ENCODE peak calls at places on chromosomes 1 and 21, in four cellular contexts. L is HL-60, H is K562, B is GM12878. N is an unnamed sample.

GRCh38 chr1:201038537-201038936 is 15.0 kb upstream of the KIF21B start:
- DNase-seq in L (no peak), B (no peak), H (no peak), N (no peak)

GRCh38 chr1:28232558-28233263 is at the start of gene DNAJC8:
- DNase-seq in B (no peak), H (peak), L (peak), N (peak)

GRCh38 chr1:235304549-235305451 is 23.2 kb downstream of the ARID4B start:
- DNase-seq in H (no peak), B (no peak), L (no peak), N (no peak)

GRCh38 chr1:165352442-165353293 is 3.8 kb downstream of the LMX1A start:
- DNase-seq in H (no peak), B (no peak), L (no peak), N (no peak)

GRCh38 chr1:66333463-66334232 is 200.3 kb upstream of the SGIP1 start:
- DNase-seq in B (no peak), H (no peak), L (no peak), N (no peak)

GRCh38 chr1:101181930-101182329 is 54.9 kb upstream of the S1PR1 start:
- DNase-seq in L (no peak), B (no peak), H (no peak), N (no peak)

GRCh38 chr1:171913385-171913784 is 72.1 kb downstream of the DNM3 start:
- DNase-seq in B (no peak), H (no peak), L (no peak), N (no peak)

GRCh38 chr1:11053758-11054137 is 6.1 kb downstream of the SRM start:
- DNase-seq in H (peak), L (peak), B (no peak), N (no peak)

GRCh38 chr1:33460947-33461629 is 11.4 kb upstream of the ZSCAN20 start:
- DNase-seq in H (no peak), B (peak), L (peak), N (peak)

GRCh38 chr21:28521932-28522826 is 470.5 kb downstream of the LTN1 start:
- DNase-seq in L (no peak), B (no peak), H (no peak), N (no peak)

GRCh38 chr1:227541796-227542152 is 21.6 kb upstream of the ZNF678 start:
- DNase-seq in B (no peak), H (no peak), L (no peak), N (no peak)

GRCh38 chr1:163085041-163085903 is 16.1 kb downstream of the RGS4 start:
- DNase-seq in L (no peak), B (no peak), H (no peak), N (no peak)

GRCh38 chr1:215987092-215987855 is 420.2 kb downstream of the KCTD3 start:
- DNase-seq in L (no peak), B (no peak), H (no peak), N (no peak)

GRCh38 chr1:230170610-230171009 is 103.6 kb downstream of the GALNT2 start:
- DNase-seq in H (no peak), L (no peak), B (no peak), N (no peak)

GRCh38 chr21:15754640-15755039 is 24.9 kb downstream of the USP25 start:
- DNase-seq in B (no peak), H (no peak), L (no peak), N (no peak)

GRCh38 chr1:147720557-147720956 is 39.8 kb downstream of the GJA5 start:
- DNase-seq in L (no peak), H (no peak), B (no peak), N (no peak)

GRCh38 chr1:173344034-173344743 is 132.9 kb upstream of the PRDX6 start:
- DNase-seq in H (no peak), L (no peak), B (no peak), N (no peak)

GRCh38 chr1:230899845-230900251 is 31.5 kb upstream of the C1orf198 start:
- DNase-seq in B (no peak), L (no peak), H (no peak), N (no peak)

GRCh38 chr1:241972703-241973375 is 15.3 kb downstream of the BECN2 start:
- DNase-seq in H (no peak), L (no peak), B (no peak), N (no peak)

GRCh38 chr1:221363074-221363473 is 378.8 kb downstream of the DUSP10 start:
- DNase-seq in H (no peak), B (no peak), L (no peak), N (no peak)

GRCh38 chr1:42680921-42681683 is 1.1 kb upstream of the YBX1 start:
- DNase-seq in L (no peak), H (peak), B (no peak), N (peak)

GRCh38 chr21:39281853-39282252 is 31.6 kb downstream of the BRWD1 start:
- DNase-seq in B (no peak), L (no peak), H (no peak), N (no peak)

GRCh38 chr1:43144228-43144627 is 27.9 kb downstream of the EBNA1BP2 start:
- DNase-seq in B (no peak), L (no peak), H (no peak), N (no peak)

GRCh38 chr1:24443241-24443656 is 27.6 kb downstream of the NIPAL3 start:
- DNase-seq in H (no peak), L (no peak), B (no peak), N (no peak)

GRCh38 chr1:70361727-70362413 is 7.3 kb upstream of the ANKRD13C start:
- DNase-seq in B (no peak), H (no peak), L (no peak), N (no peak)

GRCh38 chr1:40392206-40392605 is 18.7 kb downstream of the SMAP2 start:
- DNase-seq in L (no peak), B (no peak), H (no peak), N (no peak)

GRCh38 chr1:154433161-154433681 is 28.1 kb downstream of the IL6R start:
- DNase-seq in B (no peak), L (no peak), H (no peak), N (no peak)

GRCh38 chr1:27026621-27027574 is 14.2 kb upstream of the TENT5B start:
- DNase-seq in L (no peak), B (no peak), H (peak), N (no peak)

GRCh38 chr1:67159233-67159632 is 7.0 kb upstream of the IL23R start:
- DNase-seq in H (no peak), L (no peak), B (no peak), N (no peak)

GRCh38 chr1:211135342-211135950 is 1.5 kb upstream of the KCNH1 start:
- DNase-seq in H (peak), B (peak), L (no peak), N (no peak)

GRCh38 chr1:154741747-154742495 is 128.2 kb downstream of the KCNN3 start:
- DNase-seq in H (peak), B (no peak), L (no peak), N (no peak)

GRCh38 chr1:15326691-15327530 is 79.9 kb downstream of the FHAD1 start:
- DNase-seq in H (peak), B (no peak), L (no peak), N (no peak)

GRCh38 chr1:208164609-208165008 is 79.6 kb downstream of the PLXNA2 start:
- DNase-seq in L (no peak), B (no peak), H (peak), N (no peak)

GRCh38 chr1:93619507-93620168 is 62.0 kb downstream of the BCAR3 start:
- DNase-seq in H (no peak), B (no peak), L (no peak), N (no peak)

GRCh38 chr1:38500891-38501290 is 358.7 kb downstream of the RRAGC start:
- DNase-seq in H (no peak), L (no peak), B (no peak), N (no peak)

GRCh38 chr1:45622267-45622890 is 1.5 kb downstream of the CCDC17 start:
- DNase-seq in B (no peak), L (no peak), H (peak), N (no peak)

GRCh38 chr1:934991-935750 is 11.4 kb downstream of the SAMD11 start:
- DNase-seq in B (no peak), H (no peak), L (no peak), N (no peak)

GRCh38 chr1:205440476-205441317 is 15.1 kb downstream of the BLACAT1 start:
- DNase-seq in H (peak), L (peak), B (peak), N (peak)

GRCh38 chr1:210692796-210693195 is 364.1 kb downstream of the HHAT start:
- DNase-seq in B (no peak), L (no peak), H (no peak), N (no peak)

GRCh38 chr21:22076471-22076870 is 1078.3 kb downstream of the NCAM2 start:
- DNase-seq in L (no peak), B (no peak), H (no peak), N (no peak)

GRCh38 chr1:118136511-118136937 is 48.5 kb downstream of the SPAG17 start:
- DNase-seq in B (peak), L (no peak), H (no peak), N (peak)
- TF ChIP-seq SPI1 in B (no peak), L (no peak), H (no peak), N (no peak)

DNA sequence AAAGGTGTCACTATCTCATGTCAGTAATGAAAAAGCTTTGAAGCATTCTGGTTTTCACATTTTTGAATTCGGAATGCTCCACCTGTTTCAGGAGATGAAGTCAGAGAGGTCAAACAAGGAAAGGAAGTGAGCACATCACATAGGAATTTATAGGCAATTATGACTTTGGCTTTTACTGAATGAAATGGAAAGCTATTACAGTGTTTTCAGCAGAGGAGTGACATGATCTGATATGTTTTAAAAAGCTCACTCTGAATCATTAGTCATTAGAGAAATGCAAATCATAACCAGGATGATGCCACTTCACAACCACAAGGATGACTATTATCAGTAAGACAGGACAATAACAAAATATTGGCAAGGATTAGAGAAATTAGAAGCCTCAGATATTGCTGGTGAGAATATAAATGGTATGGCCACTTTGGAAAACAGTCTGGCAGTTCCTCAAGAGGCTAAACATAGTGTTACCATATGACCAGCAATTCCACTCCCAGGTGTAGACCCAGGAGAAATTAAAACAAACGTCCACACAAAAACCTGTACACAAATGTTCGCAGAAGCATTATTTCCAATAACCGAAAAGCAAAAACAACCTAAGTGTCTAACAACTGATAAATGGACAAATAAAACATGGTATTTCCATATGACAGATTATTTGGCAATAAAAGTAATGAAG is 7.5 kb downstream of the TAF1A start:
- DNase-seq in L (no peak), H (no peak), B (peak), N (no peak)
- TF ChIP-seq SPI1 in L (no peak), H (no peak), B (no peak), N (peak)

GRCh38 chr1:34852677-34853217 is 6.8 kb downstream of the SMIM12 start:
- DNase-seq in B (peak), L (peak), H (peak), N (peak)

GRCh38 chr1:34856697-34857096 is 2.9 kb downstream of the SMIM12 start:
- DNase-seq in H (no peak), B (no peak), L (no peak), N (no peak)

GRCh38 chr1:34847094-34847493 is 12.5 kb downstream of the SMIM12 start:
- DNase-seq in H (no peak), L (no peak), B (no peak), N (no peak)

GRCh38 chr1:34850382-34850781 is 9.2 kb downstream of the SMIM12 start:
- DNase-seq in L (no peak), B (no peak), H (no peak), N (no peak)

DNA sequence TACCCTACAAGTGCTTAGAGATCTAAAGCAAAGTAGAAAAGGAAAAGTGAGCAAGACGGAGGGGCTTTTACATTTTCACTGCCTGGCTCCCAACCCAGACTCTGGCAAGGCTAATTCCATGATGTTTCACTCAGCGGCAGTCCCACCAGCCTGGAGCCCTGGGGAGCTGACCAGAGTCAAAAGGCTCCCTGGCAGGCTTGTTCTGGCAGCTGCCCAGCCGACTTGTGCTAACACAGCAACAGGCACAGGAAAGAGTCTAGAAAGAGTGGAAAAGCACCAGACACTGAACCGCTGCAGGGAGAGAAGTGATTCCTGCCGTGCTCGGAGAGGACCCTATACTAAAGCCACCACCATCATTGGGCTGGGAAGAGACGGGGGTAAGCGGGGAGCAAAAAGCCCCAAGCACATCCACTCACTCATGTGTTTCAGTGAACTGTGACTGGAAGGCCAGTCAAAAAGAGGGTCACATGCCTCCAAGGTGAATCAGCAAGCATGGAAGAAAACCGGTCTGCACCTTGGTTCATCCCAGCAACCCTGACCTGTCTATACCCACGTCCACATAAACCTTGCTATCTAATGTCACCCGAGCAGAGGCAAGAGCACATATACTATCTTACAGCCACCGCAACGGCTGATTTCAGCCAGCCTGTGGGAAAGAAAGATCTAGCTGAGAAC is 8.0 kb downstream of the SMIM12 start:
- DNase-seq in L (no peak), H (no peak), B (no peak), N (no peak)
- TF ChIP-seq SPI1 in L (no peak), H (no peak), B (no peak), N (no peak)

DNA sequence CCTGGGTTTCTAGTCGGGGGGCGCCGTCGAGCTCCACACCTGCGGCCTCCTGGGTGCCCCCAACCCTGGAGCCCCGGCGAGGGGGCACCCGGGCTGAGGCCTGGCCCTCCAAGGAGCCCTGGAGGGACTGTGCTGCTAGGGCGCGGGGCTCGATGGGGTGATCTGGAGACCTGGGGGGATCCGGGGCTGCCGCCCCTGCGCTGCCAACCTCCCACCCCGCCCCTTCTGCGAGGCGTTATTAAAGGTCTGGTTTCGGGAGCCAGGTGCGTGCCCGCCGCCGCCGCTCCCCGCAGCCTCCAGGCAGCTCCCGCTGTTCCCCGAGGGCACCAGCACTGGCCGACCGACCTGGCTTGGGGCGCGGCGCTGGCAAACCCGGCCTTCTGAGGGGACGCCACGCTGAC is 746 bp upstream of the POFUT2 start:
- DNase-seq in H (no peak), B (no peak), L (no peak), N (no peak)
- TF ChIP-seq SPI1 in H (no peak), B (no peak), L (no peak), N (no peak)

N was measured in GM12891.